ENCODE peak calls at places on chromosome 21, in eight cellular contexts. One of them, this sample, is unnamed. For H3K36me3, the result is how much of the 10 kb centered on the place peaks cover.

GRCh38 chr21:36175771-36176565 is 19.3 kb downstream of the DOP1B start:
- DNase-seq in uterus: no peak
- DNase-seq in hepatocyte: no peak
- DNase-seq in transverse colon: no peak
- DNase-seq in psoas muscle: no peak
- DNase-seq in fibroblast of lung: no peak
- DNase-seq in pancreas: no peak
- DNase-seq in lower lobe of right lung: no peak
- DNase-seq in this sample: no peak

GRCh38 chr21:32641715-32642698 is 29.8 kb upstream of the CFAP298 start:
- DNase-seq in fibroblast of lung: no peak
- DNase-seq in pancreas: no peak
- DNase-seq in psoas muscle: no peak
- DNase-seq in uterus: no peak
- DNase-seq in transverse colon: no peak
- DNase-seq in hepatocyte: no peak
- DNase-seq in lower lobe of right lung: no peak
- DNase-seq in this sample: no peak

GRCh38 chr21:45104560-45104959 is 30.2 kb downstream of the ADARB1 start:
- DNase-seq in lower lobe of right lung: no peak
- DNase-seq in uterus: no peak
- DNase-seq in fibroblast of lung: no peak
- DNase-seq in psoas muscle: no peak
- DNase-seq in pancreas: peak
- DNase-seq in hepatocyte: no peak
- DNase-seq in transverse colon: peak
- DNase-seq in this sample: no peak

GRCh38 chr21:17848228-17848627 is 29.1 kb upstream of the C21orf91 start:
- DNase-seq in lower lobe of right lung: no peak
- DNase-seq in transverse colon: peak
- DNase-seq in uterus: peak
- DNase-seq in hepatocyte: peak
- DNase-seq in pancreas: no peak
- DNase-seq in psoas muscle: no peak
- DNase-seq in fibroblast of lung: peak
- DNase-seq in this sample: no peak

GRCh38 chr21:38769253-38769780 is 36.4 kb upstream of the ETS2 start:
- DNase-seq in fibroblast of lung: peak
- DNase-seq in pancreas: no peak
- DNase-seq in transverse colon: no peak
- DNase-seq in psoas muscle: no peak
- DNase-seq in hepatocyte: peak
- DNase-seq in uterus: no peak
- DNase-seq in lower lobe of right lung: no peak
- DNase-seq in this sample: no peak

GRCh38 chr21:31732891-31733520 is 1.1 kb upstream of the SCAF4 start:
- DNase-seq in lower lobe of right lung: no peak
- DNase-seq in transverse colon: peak
- DNase-seq in psoas muscle: no peak
- DNase-seq in hepatocyte: peak
- DNase-seq in fibroblast of lung: no peak
- DNase-seq in uterus: no peak
- DNase-seq in pancreas: peak
- DNase-seq in this sample: no peak

GRCh38 chr21:31731112-31731801 is 661 bp downstream of the SCAF4 start:
- DNase-seq in uterus: peak
- DNase-seq in hepatocyte: peak
- DNase-seq in lower lobe of right lung: peak
- DNase-seq in pancreas: peak
- DNase-seq in transverse colon: peak
- DNase-seq in psoas muscle: peak
- DNase-seq in fibroblast of lung: peak
- DNase-seq in this sample: no peak

GRCh38 chr21:30194701-30195299 is 21.1 kb downstream of the CLDN8 start:
- DNase-seq in transverse colon: no peak
- DNase-seq in pancreas: no peak
- DNase-seq in psoas muscle: no peak
- DNase-seq in lower lobe of right lung: no peak
- DNase-seq in hepatocyte: peak
- DNase-seq in uterus: no peak
- DNase-seq in fibroblast of lung: peak
- DNase-seq in this sample: no peak

GRCh38 chr21:32240708-32241433 is 38.0 kb downstream of the MIS18A start:
- DNase-seq in psoas muscle: no peak
- DNase-seq in pancreas: no peak
- DNase-seq in lower lobe of right lung: no peak
- DNase-seq in fibroblast of lung: peak
- DNase-seq in hepatocyte: no peak
- DNase-seq in transverse colon: no peak
- DNase-seq in uterus: no peak
- DNase-seq in this sample: no peak

GRCh38 chr21:35222541-35222941 is 173.4 kb upstream of the RUNX1 start:
- DNase-seq in uterus: no peak
- DNase-seq in hepatocyte: no peak
- DNase-seq in fibroblast of lung: no peak
- DNase-seq in psoas muscle: no peak
- DNase-seq in lower lobe of right lung: no peak
- DNase-seq in transverse colon: no peak
- DNase-seq in pancreas: no peak
- DNase-seq in this sample: no peak

DNA sequence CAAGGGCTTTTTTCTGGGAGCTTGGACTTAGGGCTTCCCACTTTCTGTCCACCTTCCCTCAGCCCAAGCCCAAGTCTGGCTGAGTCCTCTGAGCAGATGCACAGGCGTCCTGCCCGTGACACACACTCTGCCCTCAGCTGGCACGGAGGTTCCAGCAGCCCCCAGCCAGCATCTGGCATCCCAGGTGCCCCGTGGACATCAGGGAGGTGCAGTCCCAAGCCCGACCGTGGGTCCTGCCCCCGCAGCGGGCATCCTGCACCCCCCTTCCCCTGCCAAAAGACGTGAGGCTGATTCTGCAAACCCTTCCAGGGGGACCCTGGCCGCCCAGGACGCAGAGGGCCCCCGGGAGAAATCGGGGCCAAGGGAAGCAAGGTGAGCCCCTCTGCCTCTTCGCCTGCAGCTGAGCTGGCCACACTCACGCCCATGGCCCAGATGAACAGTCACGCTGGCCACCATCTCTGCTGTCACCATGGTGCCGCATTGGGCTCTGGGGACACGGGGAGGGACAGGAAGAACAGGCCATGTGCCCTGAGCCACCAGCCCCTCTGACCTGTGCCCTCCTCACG is 20.5 kb downstream of the COL6A2 start:
- DNase-seq in lower lobe of right lung: peak
- DNase-seq in pancreas: no peak
- DNase-seq in uterus: no peak
- DNase-seq in hepatocyte: no peak
- DNase-seq in transverse colon: no peak
- DNase-seq in fibroblast of lung: no peak
- DNase-seq in psoas muscle: peak
- DNase-seq in this sample: no peak
- H3K36me3 ChIP-seq in lower lobe of right lung: half or more
- H3K36me3 ChIP-seq in pancreas: under half
- H3K36me3 ChIP-seq in uterus: under half
- H3K36me3 ChIP-seq in hepatocyte: under half
- H3K36me3 ChIP-seq in transverse colon: under half
- H3K36me3 ChIP-seq in fibroblast of lung: half or more
- H3K36me3 ChIP-seq in psoas muscle: half or more
- H3K36me3 ChIP-seq in this sample: half or more

GRCh38 chr21:37341254-37341960 is 25.2 kb upstream of the DYRK1A start:
- DNase-seq in lower lobe of right lung: no peak
- DNase-seq in uterus: no peak
- DNase-seq in pancreas: no peak
- DNase-seq in hepatocyte: no peak
- DNase-seq in transverse colon: no peak
- DNase-seq in psoas muscle: no peak
- DNase-seq in fibroblast of lung: no peak
- DNase-seq in this sample: no peak

GRCh38 chr21:37337831-37338230 is 28.7 kb upstream of the DYRK1A start:
- DNase-seq in pancreas: no peak
- DNase-seq in psoas muscle: no peak
- DNase-seq in hepatocyte: no peak
- DNase-seq in lower lobe of right lung: no peak
- DNase-seq in fibroblast of lung: no peak
- DNase-seq in transverse colon: no peak
- DNase-seq in uterus: no peak
- DNase-seq in this sample: no peak

GRCh38 chr21:37337179-37337578 is 29.4 kb upstream of the DYRK1A start:
- DNase-seq in transverse colon: no peak
- DNase-seq in hepatocyte: no peak
- DNase-seq in uterus: no peak
- DNase-seq in pancreas: no peak
- DNase-seq in lower lobe of right lung: no peak
- DNase-seq in psoas muscle: no peak
- DNase-seq in fibroblast of lung: no peak
- DNase-seq in this sample: no peak

GRCh38 chr21:37339527-37339889 is 27.1 kb upstream of the DYRK1A start:
- DNase-seq in transverse colon: no peak
- DNase-seq in pancreas: no peak
- DNase-seq in fibroblast of lung: peak
- DNase-seq in hepatocyte: no peak
- DNase-seq in uterus: no peak
- DNase-seq in lower lobe of right lung: no peak
- DNase-seq in psoas muscle: no peak
- DNase-seq in this sample: no peak

DNA sequence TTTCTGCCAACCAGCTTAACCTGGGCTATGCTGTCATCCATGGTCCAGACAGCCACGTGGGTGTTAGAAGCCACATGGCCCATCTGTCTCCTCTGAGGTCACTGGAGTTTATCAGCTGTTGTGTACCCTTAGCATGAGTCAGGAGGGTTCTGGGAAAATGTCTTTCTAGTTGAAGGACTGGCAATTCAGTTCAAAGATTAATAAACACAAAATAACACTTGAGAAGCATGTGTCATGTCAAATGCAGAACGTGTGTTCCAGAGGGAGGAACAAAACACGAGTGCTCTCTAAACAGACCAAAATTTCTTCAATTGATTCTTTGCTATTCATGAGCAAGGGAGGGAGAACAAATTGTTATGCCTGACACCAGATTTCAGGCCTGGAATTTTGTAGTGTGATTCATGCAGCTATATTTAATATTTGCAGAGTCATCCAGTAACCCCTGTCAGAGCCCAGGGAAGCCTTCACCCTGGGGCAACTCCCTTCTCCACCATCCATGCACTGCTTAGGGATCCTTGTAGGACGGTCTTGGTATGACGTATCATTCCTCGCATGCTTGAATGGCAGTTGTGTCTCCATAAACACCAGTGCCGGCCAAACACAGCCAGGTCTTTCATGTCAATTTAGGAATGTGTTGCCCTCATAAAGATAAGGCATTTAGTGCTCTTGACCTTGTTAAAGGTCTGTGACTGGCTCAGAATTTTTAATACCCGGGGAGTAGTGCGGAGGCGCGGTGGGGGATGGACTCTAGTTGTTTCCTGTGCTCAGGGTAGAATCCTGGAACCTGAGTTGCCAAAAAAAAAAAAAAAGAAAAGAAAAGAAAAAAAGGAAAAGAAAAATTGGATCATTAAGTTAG is 27.7 kb upstream of the DYRK1A start:
- DNase-seq in transverse colon: no peak
- DNase-seq in pancreas: no peak
- DNase-seq in lower lobe of right lung: no peak
- DNase-seq in psoas muscle: peak
- DNase-seq in hepatocyte: peak
- DNase-seq in fibroblast of lung: peak
- DNase-seq in uterus: peak
- DNase-seq in this sample: peak
- H3K27ac ChIP-seq in transverse colon: peak
- H3K27ac ChIP-seq in pancreas: no peak
- H3K27ac ChIP-seq in lower lobe of right lung: peak
- H3K27ac ChIP-seq in psoas muscle: peak
- H3K27ac ChIP-seq in hepatocyte: peak
- H3K27ac ChIP-seq in fibroblast of lung: peak
- H3K27ac ChIP-seq in uterus: peak
- H3K27ac ChIP-seq in this sample: peak

DNA sequence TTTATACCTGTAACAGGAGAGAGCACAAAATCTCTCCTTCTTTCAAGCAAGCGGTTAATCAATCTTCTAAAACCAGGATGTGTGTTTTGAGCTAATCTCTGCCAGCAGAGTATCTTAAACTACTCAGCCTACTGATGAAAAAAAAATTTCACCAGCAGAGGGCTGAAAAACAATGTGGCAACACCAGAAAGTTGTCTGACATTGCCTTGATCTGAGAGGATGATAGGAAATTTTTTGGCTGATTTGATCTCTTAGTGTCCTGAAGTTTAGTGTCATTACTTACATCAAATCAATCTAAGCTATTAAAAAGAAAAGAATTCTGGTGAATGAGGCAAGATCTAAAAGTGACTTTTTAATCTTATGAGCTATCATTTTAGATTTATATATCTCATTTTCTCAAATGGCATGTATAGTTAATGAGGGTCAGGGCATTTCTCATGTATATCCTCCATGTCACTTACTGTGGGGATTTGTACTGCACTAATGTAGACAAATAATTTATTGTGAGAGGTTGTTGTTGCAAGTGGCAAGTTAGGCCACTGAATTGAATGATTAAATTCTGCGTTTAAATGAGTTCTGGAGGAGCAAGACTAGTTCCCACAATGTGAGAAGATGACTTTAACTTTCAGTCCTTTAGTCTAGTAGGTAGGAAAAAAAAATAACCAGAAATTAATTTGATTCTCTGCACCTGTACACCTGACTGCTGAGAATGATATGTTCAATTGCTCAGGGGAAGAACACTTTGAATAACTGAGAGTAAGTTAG is 10.8 kb downstream of the ADAMTS1 start:
- DNase-seq in pancreas: no peak
- DNase-seq in transverse colon: no peak
- DNase-seq in psoas muscle: no peak
- DNase-seq in hepatocyte: no peak
- DNase-seq in lower lobe of right lung: no peak
- DNase-seq in uterus: no peak
- DNase-seq in fibroblast of lung: peak
- DNase-seq in this sample: no peak
- TF ChIP-seq CTCF in pancreas: no peak
- TF ChIP-seq CTCF in transverse colon: no peak
- TF ChIP-seq CTCF in psoas muscle: peak
- TF ChIP-seq CTCF in hepatocyte: peak
- TF ChIP-seq CTCF in lower lobe of right lung: peak
- TF ChIP-seq CTCF in uterus: peak
- TF ChIP-seq CTCF in fibroblast of lung: peak
- TF ChIP-seq CTCF in this sample: no peak

GRCh38 chr21:46507562-46507961 is 48.9 kb downstream of the DIP2A start:
- DNase-seq in lower lobe of right lung: no peak
- DNase-seq in uterus: no peak
- DNase-seq in fibroblast of lung: no peak
- DNase-seq in transverse colon: no peak
- DNase-seq in hepatocyte: no peak
- DNase-seq in psoas muscle: no peak
- DNase-seq in pancreas: no peak
- DNase-seq in this sample: no peak
- H3K36me3 ChIP-seq in lower lobe of right lung: half or more
- H3K36me3 ChIP-seq in uterus: under half
- H3K36me3 ChIP-seq in fibroblast of lung: under half
- H3K36me3 ChIP-seq in transverse colon: under half
- H3K36me3 ChIP-seq in hepatocyte: under half
- H3K36me3 ChIP-seq in psoas muscle: half or more
- H3K36me3 ChIP-seq in pancreas: under half
- H3K36me3 ChIP-seq in this sample: half or more

GRCh38 chr21:24115141-24115540 is 1492.1 kb downstream of the MRPL39 start:
- DNase-seq in hepatocyte: no peak
- DNase-seq in fibroblast of lung: no peak
- DNase-seq in lower lobe of right lung: no peak
- DNase-seq in psoas muscle: no peak
- DNase-seq in uterus: no peak
- DNase-seq in transverse colon: no peak
- DNase-seq in pancreas: no peak
- DNase-seq in this sample: no peak
- H3K27ac ChIP-seq in hepatocyte: no peak
- H3K27ac ChIP-seq in fibroblast of lung: no peak
- H3K27ac ChIP-seq in lower lobe of right lung: no peak
- H3K27ac ChIP-seq in psoas muscle: no peak
- H3K27ac ChIP-seq in uterus: no peak
- H3K27ac ChIP-seq in transverse colon: no peak
- H3K27ac ChIP-seq in pancreas: no peak
- H3K27ac ChIP-seq in this sample: no peak